ENCODE peak calls at places on chromosomes 4 and X, in nine cellular contexts. U is renal cortical epithelial cell; D is stimulated activated CD4-positive, alpha-beta T cell treated with anti-CD3 and anti-CD28 coated beads, Interleukin-4, amount 100 ng/mL, for 1 hour; O is NCI-H526; T is activated T-helper 1 cell treated with anti-CD3 and anti-CD28 coated beads, Interleukin-2, amount 50 U/mL, for 16 hours; P is mesendoderm; C is activated T-cell treated with anti-CD3 and anti-CD28 coated beads for 1 hour; S is hippocampal formation; N is NCI-H1436. H is an unnamed sample.

GRCh38 chr4:40482985-40483647 is 146.5 kb downstream of the RBM47 start:
- DNase-seq in U (peak; percentile 81), D (no peak), O (no peak), T (no peak), P (peak; percentile 50), C (no peak), S (no peak), N (peak; percentile 74), H (no peak)

GRCh38 chr4:48756689-48757220 is 23.3 kb downstream of the FRYL start:
- DNase-seq in U (peak; percentile 38), D (no peak), O (no peak), T (no peak), P (no peak), C (no peak), S (no peak), N (no peak), H (no peak)

GRCh38 chr4:87121332-87122065 is 98.9 kb downstream of the KLHL8 start:
- DNase-seq in U (peak; percentile 64), D (no peak), O (no peak), T (no peak), P (no peak), C (no peak), S (no peak), N (no peak), H (no peak)

GRCh38 chr4:76687730-76688441 is 210.1 kb downstream of the SOWAHB start:
- DNase-seq in U (peak; percentile 52), D (no peak), O (no peak), T (no peak), P (peak; percentile 82), C (no peak), S (no peak), N (peak; percentile 25), H (peak; percentile 61)

GRCh38 chr4:125313497-125313896 is 1.3 kb upstream of the FAT4 start:
- DNase-seq in U (peak; percentile 79), D (no peak), O (peak; percentile 71), T (no peak), P (peak; percentile 95), C (no peak), S (peak; percentile 43), N (peak; percentile 71), H (peak; percentile 74)

GRCh38 chr4:15649914-15650545 is 5.1 kb downstream of the FBXL5 start:
- DNase-seq in U (peak; percentile 64), D (peak; percentile 16), O (peak; percentile 43), T (no peak), P (peak; percentile 92), C (peak; percentile 33), S (peak; percentile 10), N (peak; percentile 23), H (peak; percentile 75)

GRCh38 chr4:143399113-143399949 is 62.7 kb downstream of the GAB1 start:
- DNase-seq in U (peak; percentile 36), D (no peak), O (peak; percentile 36), T (no peak), P (peak; percentile 71), C (no peak), S (no peak), N (peak; percentile 13), H (no peak)

GRCh38 chrX:68686684-68687045 is 39.2 kb downstream of the STARD8 start:
- DNase-seq in U (no peak), D (no peak), O (peak; percentile 19), T (no peak), P (peak; percentile 44), C (no peak), S (no peak), N (no peak), H (no peak)

GRCh38 chrX:103918584-103919335 is 43.7 kb upstream of the TMSB15B start:
- DNase-seq in U (peak; percentile 34), D (peak; percentile 57), O (peak; percentile 67), T (no peak), P (peak; percentile 84), C (peak; percentile 27), S (peak; percentile 34), N (peak; percentile 74), H (peak; percentile 94)

GRCh38 chr4:6354626-6355025 is 85.0 kb downstream of the WFS1 start:
- DNase-seq in U (no peak), D (no peak), O (no peak), T (no peak), P (no peak), C (no peak), S (no peak), N (no peak), H (no peak)